ENCODE peak calls at places on chromosomes 12 and 14, in four cellular contexts. K, E, V and S are unnamed samples. For H3K4me1 and H3K27me3, the result is how much of the 10 kb centered on the place peaks cover.

GRCh38 chr14:93959239-93960107 is 16.9 kb downstream of the ASB2 start:
- DNase-seq in V (no peak), E (peak), K (no peak), S (no peak)

GRCh38 chr12:19750116-19750644 is 310.9 kb downstream of the AEBP2 start:
- DNase-seq in K (no peak), V (no peak), E (no peak), S (no peak)

GRCh38 chr14:74161526-74162158 is 76.9 kb downstream of the LIN52 start:
- DNase-seq in E (no peak), V (no peak), K (no peak), S (peak)

GRCh38 chr14:20387577-20387976 is 25.7 kb downstream of the TEP1 start:
- DNase-seq in V (no peak), E (no peak), K (no peak), S (no peak)

GRCh38 chr12:77608157-77608755 is 222.4 kb upstream of the NAV3 start:
- DNase-seq in V (no peak), E (no peak), K (no peak), S (no peak)

GRCh38 chr14:67432088-67432564 is 20.2 kb upstream of the PLEK2 start:
- DNase-seq in V (no peak), E (no peak), K (no peak), S (no peak)

GRCh38 chr14:64410084-64410774 is 22.1 kb downstream of the MTHFD1 start:
- DNase-seq in V (no peak), K (no peak), E (no peak), S (no peak)

GRCh38 chr12:75623631-75624118 is 112.3 kb upstream of the KRR1 start:
- DNase-seq in E (no peak), K (no peak), V (no peak), S (no peak)

GRCh38 chr14:105255021-105255507 is 6.7 kb downstream of the BTBD6 start:
- DNase-seq in E (no peak), K (peak), V (no peak), S (no peak)

GRCh38 chr12:5466521-5466960 is 34.6 kb downstream of the NTF3 start:
- DNase-seq in E (no peak), K (no peak), V (no peak), S (no peak)

GRCh38 chr14:73935666-73936065 is 14.2 kb downstream of the FAM161B start:
- DNase-seq in K (no peak), V (no peak), E (no peak), S (no peak)

GRCh38 chr14:61663312-61663974 is 31.9 kb upstream of the HIF1A start:
- DNase-seq in V (no peak), K (no peak), E (no peak), S (no peak)

GRCh38 chr14:61661471-61661988 is 33.8 kb upstream of the HIF1A start:
- DNase-seq in V (no peak), E (no peak), K (no peak), S (no peak)

GRCh38 chr14:61662001-61662400 is 33.3 kb upstream of the HIF1A start:
- DNase-seq in K (no peak), V (no peak), E (no peak), S (no peak)

GRCh38 chr14:61659582-61659981 is 35.7 kb upstream of the HIF1A start:
- DNase-seq in V (no peak), K (no peak), E (no peak), S (no peak)

GRCh38 chr14:61662437-61663311 is 32.6 kb upstream of the HIF1A start:
- DNase-seq in V (no peak), E (no peak), K (no peak), S (no peak)
- H3K4me3 ChIP-seq in V (no peak), E (no peak), K (no peak), S (no peak)

GRCh38 chr12:51323966-51324895 is at the start of gene BIN2:
- DNase-seq in K (peak), V (no peak), E (no peak), S (no peak)

GRCh38 chr12:51324953-51325352 is 979 bp upstream of the BIN2 start:
- DNase-seq in K (no peak), V (no peak), E (no peak), S (no peak)

GRCh38 chr12:51328587-51328986 is 4.6 kb upstream of the BIN2 start:
- DNase-seq in E (no peak), K (no peak), V (no peak), S (no peak)

GRCh38 chr12:51329742-51330141 is 5.8 kb upstream of the BIN2 start:
- DNase-seq in V (no peak), E (no peak), K (no peak), S (no peak)

DNA sequence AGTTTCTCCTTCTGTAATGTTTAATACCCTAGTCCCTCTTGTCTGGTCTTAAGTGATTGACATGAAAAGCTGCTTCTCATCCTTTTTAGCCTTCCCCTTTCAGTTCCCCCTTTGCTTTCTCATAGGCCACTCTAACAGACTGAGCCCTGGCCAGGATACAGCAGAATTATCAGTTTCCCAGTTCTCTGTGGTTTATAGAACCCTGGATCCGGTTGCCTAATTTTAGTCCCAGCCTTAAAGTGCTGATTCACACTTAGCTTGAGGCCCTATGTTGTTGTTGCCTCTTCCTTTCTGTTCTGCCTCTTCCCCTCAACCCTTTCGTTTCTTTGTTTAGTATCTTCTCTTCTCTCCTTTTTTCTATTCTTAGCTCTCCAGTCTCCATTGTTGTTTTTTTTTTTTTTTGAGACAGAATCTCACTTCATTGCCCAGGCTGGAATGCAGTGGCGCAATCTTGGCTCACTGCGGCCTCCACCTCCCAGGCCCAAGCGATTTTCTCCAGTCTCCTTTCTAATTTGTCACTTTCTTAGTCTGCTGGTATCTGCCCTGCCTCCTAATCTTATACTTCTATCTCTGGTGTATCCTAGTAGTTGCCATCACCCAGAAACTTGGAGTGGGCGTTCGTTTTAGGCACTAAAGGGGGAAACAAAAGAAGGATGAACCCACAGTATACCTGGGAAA is 2.9 kb upstream of the BIN2 start:
- DNase-seq in V (no peak), E (no peak), K (no peak), S (no peak)
- H3K4me1 ChIP-seq in V (under half), E (under half), K (under half), S (under half)

DNA sequence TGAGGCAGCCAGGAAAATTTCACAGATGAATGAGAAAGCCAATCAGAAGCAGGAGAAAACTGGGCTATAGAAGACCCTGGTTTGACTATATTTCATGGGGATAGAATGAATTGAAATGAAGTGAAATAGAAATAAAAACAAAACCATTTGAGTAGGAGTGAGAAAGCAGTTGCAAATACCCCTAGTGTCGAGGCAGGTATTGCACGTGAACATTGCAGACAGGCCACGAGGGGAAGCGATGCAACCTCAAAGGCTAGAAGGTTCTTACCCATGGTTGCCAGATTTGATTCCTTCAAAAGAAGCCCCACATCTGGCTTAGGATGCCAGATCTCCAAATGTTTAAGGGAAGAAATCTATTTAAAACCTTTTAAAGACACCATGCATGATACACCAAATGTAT is 648.9 kb downstream of the VRK1 start:
- DNase-seq in E (no peak), K (no peak), V (no peak), S (no peak)
- H3K27me3 ChIP-seq in E (under half), K (under half), V (under half), S (under half)

DNA sequence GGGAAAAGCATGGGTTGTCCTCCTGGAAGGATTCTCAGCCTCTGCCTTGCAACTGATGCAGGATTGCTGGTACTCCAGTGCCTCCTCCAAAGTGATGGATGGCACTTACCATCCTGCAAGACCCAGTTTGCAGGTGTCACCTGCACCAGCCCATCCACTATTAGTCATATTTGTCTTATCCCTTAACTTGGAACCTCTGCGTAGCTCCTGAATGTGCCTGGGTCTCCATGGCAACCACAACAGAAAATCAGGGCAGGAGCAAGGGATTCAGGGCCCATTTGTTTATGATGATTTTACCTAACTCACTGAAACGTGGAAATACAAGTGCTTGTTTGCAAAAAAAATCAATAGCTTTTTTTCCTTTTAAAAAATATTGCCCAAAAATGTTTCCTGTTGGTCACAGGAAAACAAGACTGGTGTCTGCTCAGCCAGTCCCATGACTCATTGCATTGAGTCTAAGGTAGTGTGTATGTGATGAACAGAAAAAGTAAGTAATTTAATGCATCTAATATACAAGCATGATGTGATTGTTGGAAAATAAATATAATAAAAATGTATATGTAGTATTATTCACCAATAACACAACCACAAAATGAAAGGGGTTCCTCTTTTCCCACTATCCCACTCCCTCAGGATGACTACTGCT is 1196.3 kb upstream of the TMEM132C start:
- DNase-seq in E (no peak), K (no peak), V (no peak), S (no peak)
- H3K4me3 ChIP-seq in E (no peak), K (no peak), V (no peak), S (no peak)

DNA sequence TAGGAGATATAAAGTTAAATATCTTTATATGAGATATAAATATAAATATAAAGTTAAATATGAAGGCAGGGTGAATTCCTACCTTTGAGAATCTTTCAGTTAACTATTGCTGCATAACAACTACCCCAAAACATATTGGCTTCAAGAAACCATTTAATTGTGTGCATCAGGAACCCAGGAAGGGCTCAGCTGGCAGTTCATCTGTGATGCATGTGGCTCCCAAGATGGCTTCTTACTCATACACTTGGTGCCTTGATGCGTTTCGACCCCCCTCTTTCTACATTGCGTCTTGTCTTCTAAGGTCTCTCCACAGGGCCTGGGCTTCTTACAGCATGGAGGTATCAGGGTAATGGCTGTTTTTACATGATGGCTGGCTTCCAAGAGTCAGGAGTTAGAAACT is 253.9 kb upstream of the CRY1 start:
- DNase-seq in E (no peak), K (no peak), V (no peak), S (no peak)
- H3K4me1 ChIP-seq in E (under half), K (under half), V (under half), S (under half)

GRCh38 chr14:95891742-95892141 is 15.1 kb downstream of the TUNAR start:
- DNase-seq in K (no peak), V (no peak), E (no peak), S (no peak)
- H3K27me3 ChIP-seq in K (half or more), V (under half), E (under half), S (under half)

DNA sequence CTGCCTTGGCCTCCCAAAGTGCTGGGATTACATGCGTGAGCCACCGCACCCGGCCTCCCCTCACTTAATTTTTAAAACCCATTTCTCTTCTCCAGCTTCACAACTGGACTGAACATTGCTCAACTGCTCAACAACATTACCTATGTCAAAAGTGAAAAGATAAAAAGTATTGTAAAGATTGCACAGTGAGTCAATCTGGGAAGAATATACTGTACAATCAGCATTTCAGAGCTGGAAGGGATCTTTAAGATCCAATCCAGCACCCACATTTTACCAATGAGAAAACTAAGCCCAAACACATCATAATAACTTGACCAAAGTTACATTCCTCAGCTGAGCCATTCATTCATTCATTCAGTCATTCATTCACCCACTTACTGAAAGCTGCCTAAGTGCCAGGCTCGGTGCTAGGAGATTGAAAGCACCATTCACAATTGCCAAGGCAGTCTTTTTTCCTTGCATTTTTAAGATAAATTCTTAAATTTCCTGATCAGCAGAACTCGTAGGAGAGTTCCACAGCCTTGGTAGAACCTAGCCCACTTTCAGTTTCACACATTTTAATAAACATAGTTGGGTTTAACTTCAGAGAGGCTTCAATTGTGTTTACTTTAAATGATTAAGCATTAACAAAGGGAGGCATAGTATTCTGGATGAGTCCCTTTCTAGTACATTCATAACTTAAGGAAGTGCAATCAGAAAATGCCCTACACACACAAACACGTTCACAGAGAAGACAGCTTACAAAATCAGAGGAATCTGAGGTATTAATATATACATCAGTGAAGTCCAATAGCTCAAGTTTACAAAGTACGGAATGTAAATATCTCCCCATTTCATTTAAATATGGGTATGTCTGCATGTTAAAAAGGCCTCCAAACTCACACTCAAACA is 3.0 kb downstream of the GALNT4 start:
- DNase-seq in E (no peak), V (no peak), K (no peak), S (no peak)
- H3K4me3 ChIP-seq in E (no peak), V (no peak), K (peak), S (no peak)

GRCh38 chr12:44052554-44052953 is 216.7 kb downstream of the TMEM117 start:
- DNase-seq in K (no peak), E (no peak), V (no peak), S (no peak)

GRCh38 chr12:44046732-44047417 is 211.0 kb downstream of the TMEM117 start:
- DNase-seq in V (no peak), K (no peak), E (no peak), S (no peak)
- H3K4me1 ChIP-seq in V (under half), K (under half), E (under half), S (under half)